ENCODE peak calls at places on chromosomes 4 and X, in nine cellular contexts. T is left cardiac atrium; M is NCI-H510A treated with DMSO at 0.1 percent for 48 hours; G is activated CD8-positive, alpha-beta memory T cell treated with anti-CD3 and anti-CD28 coated beads for 4 hours; U is KG1; O is activated T-helper 1 cell treated with Interleukin-2 at 50 U/mL for 16 hours; P is A549; F is tibial nerve; I is mucosa of gallbladder. Z is an unnamed sample.

GRCh38 chr4:834368-835147 is 8.6 kb upstream of the CPLX1 start:
- DNase-seq in T (no peak), M (no peak), G (no peak), U (no peak), O (no peak), P (no peak), F (no peak), I (no peak), Z (no peak)

GRCh38 chrX:148784859-148785655 is 284.6 kb downstream of the AFF2 start:
- DNase-seq in T (no peak), M (no peak), G (no peak), U (no peak), O (no peak), P (no peak), F (no peak), I (no peak), Z (no peak)

GRCh38 chr4:105145059-105145912 is 1.4 kb upstream of the TET2 start:
- DNase-seq in T (no peak), M (no peak), G (no peak), U (no peak), O (no peak), P (no peak), F (no peak), I (no peak), Z (no peak)

GRCh38 chrX:74779175-74779574 is 146.1 kb downstream of the NEXMIF start:
- DNase-seq in T (no peak), M (no peak), G (no peak), U (no peak), O (no peak), P (no peak), F (no peak), I (no peak), Z (peak)

GRCh38 chr4:18568600-18568999 is 547.0 kb upstream of the LCORL start:
- DNase-seq in T (no peak), M (no peak), G (no peak), U (no peak), O (no peak), P (no peak), F (no peak), I (no peak), Z (no peak)

GRCh38 chr4:5137927-5138326 is 86.6 kb downstream of the STK32B start:
- DNase-seq in T (no peak), M (no peak), G (no peak), U (no peak), O (no peak), P (peak), F (no peak), I (peak), Z (no peak)

GRCh38 chr4:101865501-101866062 is 75.1 kb downstream of the BANK1 start:
- DNase-seq in T (no peak), M (no peak), G (no peak), U (no peak), O (no peak), P (peak), F (no peak), I (no peak), Z (no peak)

GRCh38 chr4:76659103-76659490 is 224.1 kb downstream of the SHROOM3 start:
- DNase-seq in T (no peak), M (peak), G (no peak), U (no peak), O (no peak), P (no peak), F (no peak), I (no peak), Z (no peak)

GRCh38 chr4:71133491-71133890 is 140.0 kb downstream of the DCK start:
- DNase-seq in T (no peak), M (no peak), G (no peak), U (no peak), O (no peak), P (no peak), F (no peak), I (no peak), Z (no peak)

GRCh38 chr4:1851575-1852415 is 4.2 kb downstream of the LETM1 start:
- DNase-seq in T (no peak), M (no peak), G (no peak), U (no peak), O (no peak), P (no peak), F (no peak), I (no peak), Z (no peak)

Z was measured in Jurkat, Clone E6-1.